ENCODE peak calls at places on chromosomes 5 and 9, in seven cellular contexts. M is GM13976, J is WTC11, B is fibroblast of the aortic adventitia, K is stomach, L is SK-N-SH, W is RWPE1. Z is an unnamed sample.

GRCh38 chr5:33379757-33380156 is 61.0 kb upstream of the TARS1 start:
- DNase-seq in L (no peak), B (peak; percentile 73), M (no peak), K (no peak), W (no peak), J (peak; percentile 36), Z (no peak)

GRCh38 chr9:10804486-10804885 is 191.7 kb upstream of the PTPRD start:
- DNase-seq in L (no peak), K (no peak), J (no peak), B (no peak), M (no peak), W (no peak), Z (no peak)

GRCh38 chr5:158569534-158569933 is 530.2 kb downstream of the EBF1 start:
- DNase-seq in W (no peak), J (peak; percentile 15), L (no peak), B (no peak), K (no peak), M (no peak), Z (no peak)

GRCh38 chr5:43161244-43161643 is 30.8 kb upstream of the NIM1K start:
- DNase-seq in W (no peak), K (no peak), J (no peak), M (no peak), L (no peak), B (no peak), Z (no peak)

GRCh38 chr5:25056846-25057245 is 412.1 kb upstream of the CDH10 start:
- DNase-seq in L (no peak), W (no peak), M (no peak), J (no peak), K (no peak), B (no peak), Z (no peak)

GRCh38 chr9:135032041-135032835 is 55.2 kb upstream of the OLFM1 start:
- DNase-seq in L (no peak), M (no peak), K (no peak), B (no peak), J (no peak), W (no peak), Z (no peak)

GRCh38 chr5:116572375-116573278 is 2.0 kb downstream of the SEMA6A start:
- DNase-seq in L (peak; percentile 78), M (peak; percentile 20), B (no peak), J (peak; percentile 41), W (no peak), K (peak; percentile 35), Z (no peak)

GRCh38 chr9:33794560-33794959 is 801 bp upstream of the PRSS3 start:
- DNase-seq in B (no peak), J (no peak), L (no peak), M (no peak), W (no peak), K (no peak), Z (no peak)

GRCh38 chr5:82358454-82358853 is 80.3 kb upstream of the RPS23 start:
- DNase-seq in B (peak; percentile 84), W (no peak), J (no peak), L (no peak), M (no peak), K (no peak), Z (no peak)

GRCh38 chr5:105687493-105687892 is 1983.2 kb downstream of the EFNA5 start:
- DNase-seq in K (no peak), B (no peak), L (no peak), M (no peak), W (no peak), J (no peak), Z (no peak)

GRCh38 chr5:14685757-14686156 is 21.2 kb downstream of the OTULIN start:
- DNase-seq in W (peak; percentile 67), B (peak; percentile 74), L (peak; percentile 69), K (no peak), J (peak; percentile 33), M (peak; percentile 65), Z (peak; percentile 50)

GRCh38 chr5:16666861-16667481 is 50.2 kb upstream of the RETREG1 start:
- DNase-seq in B (peak; percentile 9), L (peak; percentile 64), M (no peak), J (no peak), W (no peak), K (peak; percentile 54), Z (peak; percentile 59)

GRCh38 chr9:121562261-121562780 is 62.7 kb upstream of the GGTA1 start:
- DNase-seq in K (no peak), J (no peak), B (no peak), W (no peak), M (no peak), L (no peak), Z (no peak)

GRCh38 chr9:133637451-133638055 is 1.4 kb downstream of the DBH start:
- DNase-seq in B (no peak), K (no peak), J (no peak), L (peak; percentile 44), M (no peak), W (no peak), Z (no peak)

GRCh38 chr5:151319334-151319733 is 15.8 kb upstream of the SLC36A3 start:
- DNase-seq in K (no peak), M (peak; percentile 29), B (peak; percentile 20), W (no peak), J (no peak), L (no peak), Z (no peak)
- TF ChIP-seq CTCF in K (no peak), M (no peak), B (peak; percentile 34), W (no peak), J (no peak), L (no peak), Z (peak; percentile 67)

GRCh38 chr5:41809128-41809527 is 61.1 kb downstream of the OXCT1 start:
- DNase-seq in J (no peak), L (no peak), M (no peak), W (no peak), B (no peak), K (no peak), Z (no peak)

GRCh38 chr5:41808294-41808693 is 61.9 kb downstream of the OXCT1 start:
- DNase-seq in M (no peak), K (no peak), L (no peak), W (no peak), J (no peak), B (no peak), Z (no peak)
- TF ChIP-seq CTCF in M (no peak), K (no peak), L (no peak), W (no peak), J (no peak), B (no peak), Z (no peak)

GRCh38 chr5:102547161-102547560 is 48.4 kb upstream of the SLCO6A1 start:
- DNase-seq in M (no peak), J (no peak), W (no peak), K (no peak), B (no peak), L (no peak), Z (no peak)

GRCh38 chr5:102540251-102540812 is 41.5 kb upstream of the SLCO6A1 start:
- DNase-seq in M (no peak), B (no peak), K (no peak), L (no peak), J (no peak), W (no peak), Z (no peak)

GRCh38 chr5:102542064-102542463 is 43.3 kb upstream of the SLCO6A1 start:
- DNase-seq in W (no peak), B (no peak), K (no peak), J (no peak), L (no peak), M (no peak), Z (no peak)

GRCh38 chr5:102547659-102548058 is 48.9 kb upstream of the SLCO6A1 start:
- DNase-seq in L (no peak), W (no peak), K (no peak), B (no peak), J (no peak), M (no peak), Z (no peak)

GRCh38 chr5:102545175-102545574 is 46.4 kb upstream of the SLCO6A1 start:
- DNase-seq in K (no peak), B (no peak), M (no peak), W (no peak), J (peak; percentile 75), L (peak; percentile 11), Z (no peak)
- TF ChIP-seq CTCF in K (no peak), B (peak; percentile 30), M (no peak), W (no peak), J (peak; percentile 44), L (peak; percentile 29), Z (peak; percentile 77)

GRCh38 chr5:54841481-54841880 is 143.9 kb downstream of the ESM1 start:
- DNase-seq in K (no peak), J (no peak), M (no peak), W (no peak), B (no peak), L (no peak), Z (no peak)

GRCh38 chr5:54845567-54845941 is 139.8 kb downstream of the ESM1 start:
- DNase-seq in B (peak; percentile 42), K (no peak), M (no peak), J (no peak), W (peak; percentile 30), L (no peak), Z (no peak)

DNA sequence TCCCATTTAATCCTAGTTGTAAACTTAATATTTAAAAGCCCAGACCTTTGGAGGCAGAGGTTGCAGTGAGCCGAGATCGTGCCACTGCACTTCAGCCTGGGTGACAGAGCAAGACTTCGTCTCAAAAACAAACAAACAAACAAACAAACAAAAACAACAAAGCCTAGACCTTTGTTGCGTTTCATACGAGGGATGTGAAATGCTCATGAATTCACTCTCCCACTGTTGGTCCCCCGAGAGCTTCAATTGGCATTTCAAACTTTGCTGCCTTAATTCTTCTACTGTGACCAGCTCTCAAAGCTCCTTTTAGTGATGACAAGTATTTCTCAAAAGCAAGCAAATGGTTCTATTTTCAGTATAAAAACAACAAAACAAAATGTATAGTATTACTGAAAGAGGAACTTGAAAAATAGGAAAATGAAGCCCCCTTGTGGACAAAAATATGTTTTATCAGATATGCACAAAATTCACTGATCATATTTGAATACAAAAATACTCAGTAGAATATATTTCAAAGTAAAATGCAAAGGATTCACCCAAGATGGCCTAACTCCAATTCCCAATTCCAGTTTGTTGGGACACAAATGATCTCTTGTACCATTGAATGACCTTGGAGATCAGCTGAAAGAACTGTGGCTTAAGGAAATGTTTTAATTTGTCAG is 140.4 kb downstream of the ESM1 start:
- DNase-seq in B (peak; percentile 84), M (no peak), W (no peak), J (no peak), L (peak; percentile 15), K (no peak), Z (no peak)
- TF ChIP-seq CTCF in B (peak; percentile 44), M (peak; percentile 30), W (peak; percentile 79), J (peak; percentile 31), L (peak; percentile 72), K (peak; percentile 26), Z (peak; percentile 36)

GRCh38 chr9:90600029-90600428 is 42.6 kb downstream of the DIRAS2 start:
- DNase-seq in L (no peak), J (peak; percentile 16), M (no peak), W (peak; percentile 33), K (no peak), B (no peak), Z (no peak)
- TF ChIP-seq CTCF in L (no peak), J (no peak), M (no peak), W (no peak), K (no peak), B (no peak), Z (no peak)

DNA sequence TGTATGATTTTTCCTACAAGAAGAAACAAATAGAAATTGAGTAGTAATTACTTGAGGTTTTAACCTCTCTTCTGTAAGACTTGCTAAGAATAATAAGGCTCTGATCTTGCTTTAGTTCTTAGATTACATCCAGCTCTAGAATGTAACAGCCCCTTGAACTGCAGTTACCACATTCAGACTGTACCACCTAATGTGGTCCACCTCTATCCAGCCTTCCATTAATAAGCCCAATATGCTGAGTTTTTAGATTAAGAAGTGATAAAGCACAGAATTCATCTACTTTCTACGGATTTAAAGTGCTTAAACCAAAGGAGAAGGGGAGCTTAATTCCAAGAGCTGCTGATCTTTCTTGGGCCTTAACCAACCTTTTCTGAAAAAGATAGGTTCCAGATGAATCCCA is 131.6 kb downstream of the ZNF608 start:
- DNase-seq in M (no peak), B (no peak), K (no peak), J (no peak), W (no peak), L (no peak), Z (no peak)
- TF ChIP-seq CTCF in M (no peak), B (no peak), K (no peak), J (no peak), W (no peak), L (no peak), Z (no peak)